ENCODE peak calls at places on chromosomes 13 and 19, in nine cellular contexts. One of them, this sample, is unnamed.

GRCh38 chr19:51375504-51376221 is 3.2 kb upstream of the NKG7 start:
- DNase-seq in astrocyte: no peak
- DNase-seq in kidney tubule cell: no peak
- DNase-seq in GDM1: peak
- DNase-seq in stimulated activated CD4-positive, alpha-beta T cell treated with anti-CD3 and anti-CD28 coated beads, Interleukin-2, amount 100 ng/mL, for 48 hours: no peak
- DNase-seq in GM18507: no peak
- DNase-seq in cardiac muscle cell: no peak
- DNase-seq in Peyer's patch: no peak
- DNase-seq in Ammon's horn: no peak
- DNase-seq in this sample: no peak

GRCh38 chr19:4965061-4965460 is 3.9 kb upstream of the KDM4B start:
- DNase-seq in Peyer's patch: no peak
- DNase-seq in cardiac muscle cell: no peak
- DNase-seq in Ammon's horn: no peak
- DNase-seq in kidney tubule cell: no peak
- DNase-seq in GM18507: no peak
- DNase-seq in stimulated activated CD4-positive, alpha-beta T cell treated with anti-CD3 and anti-CD28 coated beads, Interleukin-2, amount 100 ng/mL, for 48 hours: no peak
- DNase-seq in GDM1: no peak
- DNase-seq in astrocyte: no peak
- DNase-seq in this sample: no peak

GRCh38 chr13:94480672-94481145 is 1.2 kb upstream of the DCT start:
- DNase-seq in Peyer's patch: no peak
- DNase-seq in kidney tubule cell: peak
- DNase-seq in GM18507: no peak
- DNase-seq in Ammon's horn: peak
- DNase-seq in stimulated activated CD4-positive, alpha-beta T cell treated with anti-CD3 and anti-CD28 coated beads, Interleukin-2, amount 100 ng/mL, for 48 hours: no peak
- DNase-seq in GDM1: no peak
- DNase-seq in cardiac muscle cell: no peak
- DNase-seq in astrocyte: peak
- DNase-seq in this sample: no peak

GRCh38 chr13:51065372-51066090 is 45.5 kb downstream of the C13orf42 start:
- DNase-seq in Peyer's patch: no peak
- DNase-seq in GDM1: no peak
- DNase-seq in GM18507: no peak
- DNase-seq in kidney tubule cell: no peak
- DNase-seq in astrocyte: no peak
- DNase-seq in Ammon's horn: no peak
- DNase-seq in stimulated activated CD4-positive, alpha-beta T cell treated with anti-CD3 and anti-CD28 coated beads, Interleukin-2, amount 100 ng/mL, for 48 hours: no peak
- DNase-seq in cardiac muscle cell: no peak
- DNase-seq in this sample: no peak

GRCh38 chr19:1007852-1008251 is 7.6 kb downstream of the GRIN3B start:
- DNase-seq in Ammon's horn: no peak
- DNase-seq in astrocyte: no peak
- DNase-seq in GM18507: no peak
- DNase-seq in stimulated activated CD4-positive, alpha-beta T cell treated with anti-CD3 and anti-CD28 coated beads, Interleukin-2, amount 100 ng/mL, for 48 hours: no peak
- DNase-seq in cardiac muscle cell: no peak
- DNase-seq in GDM1: no peak
- DNase-seq in kidney tubule cell: no peak
- DNase-seq in Peyer's patch: no peak
- DNase-seq in this sample: no peak

GRCh38 chr19:46080561-46080960 is 39.8 kb upstream of the IGFL4 start:
- DNase-seq in GM18507: no peak
- DNase-seq in astrocyte: peak
- DNase-seq in GDM1: no peak
- DNase-seq in Peyer's patch: no peak
- DNase-seq in Ammon's horn: no peak
- DNase-seq in cardiac muscle cell: no peak
- DNase-seq in kidney tubule cell: peak
- DNase-seq in stimulated activated CD4-positive, alpha-beta T cell treated with anti-CD3 and anti-CD28 coated beads, Interleukin-2, amount 100 ng/mL, for 48 hours: no peak
- DNase-seq in this sample: no peak

GRCh38 chr13:99768986-99769385 is 202.6 kb downstream of the ZIC5 start:
- DNase-seq in kidney tubule cell: no peak
- DNase-seq in astrocyte: no peak
- DNase-seq in GM18507: no peak
- DNase-seq in GDM1: no peak
- DNase-seq in Peyer's patch: no peak
- DNase-seq in cardiac muscle cell: no peak
- DNase-seq in stimulated activated CD4-positive, alpha-beta T cell treated with anti-CD3 and anti-CD28 coated beads, Interleukin-2, amount 100 ng/mL, for 48 hours: no peak
- DNase-seq in Ammon's horn: no peak
- DNase-seq in this sample: no peak

GRCh38 chr13:107743523-107743922 is 471.8 kb downstream of the LIG4 start:
- DNase-seq in stimulated activated CD4-positive, alpha-beta T cell treated with anti-CD3 and anti-CD28 coated beads, Interleukin-2, amount 100 ng/mL, for 48 hours: no peak
- DNase-seq in astrocyte: no peak
- DNase-seq in kidney tubule cell: no peak
- DNase-seq in GDM1: no peak
- DNase-seq in Ammon's horn: no peak
- DNase-seq in GM18507: no peak
- DNase-seq in Peyer's patch: no peak
- DNase-seq in cardiac muscle cell: no peak
- DNase-seq in this sample: no peak

GRCh38 chr13:24541127-24541475 is 28.5 kb upstream of the PARP4 start:
- DNase-seq in cardiac muscle cell: no peak
- DNase-seq in GM18507: no peak
- DNase-seq in kidney tubule cell: no peak
- DNase-seq in Peyer's patch: no peak
- DNase-seq in stimulated activated CD4-positive, alpha-beta T cell treated with anti-CD3 and anti-CD28 coated beads, Interleukin-2, amount 100 ng/mL, for 48 hours: no peak
- DNase-seq in astrocyte: no peak
- DNase-seq in GDM1: no peak
- DNase-seq in Ammon's horn: no peak
- DNase-seq in this sample: no peak

GRCh38 chr19:3365447-3366103 is 808 bp upstream of the NFIC start:
- DNase-seq in stimulated activated CD4-positive, alpha-beta T cell treated with anti-CD3 and anti-CD28 coated beads, Interleukin-2, amount 100 ng/mL, for 48 hours: no peak
- DNase-seq in Peyer's patch: no peak
- DNase-seq in cardiac muscle cell: no peak
- DNase-seq in GM18507: no peak
- DNase-seq in astrocyte: peak
- DNase-seq in kidney tubule cell: peak
- DNase-seq in GDM1: no peak
- DNase-seq in Ammon's horn: peak
- DNase-seq in this sample: no peak

GRCh38 chr13:107438251-107438650 is 777.1 kb downstream of the LIG4 start:
- DNase-seq in cardiac muscle cell: no peak
- DNase-seq in Ammon's horn: no peak
- DNase-seq in astrocyte: no peak
- DNase-seq in GDM1: no peak
- DNase-seq in stimulated activated CD4-positive, alpha-beta T cell treated with anti-CD3 and anti-CD28 coated beads, Interleukin-2, amount 100 ng/mL, for 48 hours: no peak
- DNase-seq in GM18507: no peak
- DNase-seq in kidney tubule cell: no peak
- DNase-seq in Peyer's patch: no peak
- DNase-seq in this sample: no peak

GRCh38 chr13:65314008-65314407 is 1916.1 kb downstream of the PCDH9 start:
- DNase-seq in kidney tubule cell: no peak
- DNase-seq in cardiac muscle cell: no peak
- DNase-seq in GM18507: no peak
- DNase-seq in astrocyte: no peak
- DNase-seq in Peyer's patch: no peak
- DNase-seq in stimulated activated CD4-positive, alpha-beta T cell treated with anti-CD3 and anti-CD28 coated beads, Interleukin-2, amount 100 ng/mL, for 48 hours: no peak
- DNase-seq in Ammon's horn: no peak
- DNase-seq in GDM1: no peak
- DNase-seq in this sample: no peak

GRCh38 chr19:3338541-3339181 is 27.7 kb upstream of the NFIC start:
- DNase-seq in stimulated activated CD4-positive, alpha-beta T cell treated with anti-CD3 and anti-CD28 coated beads, Interleukin-2, amount 100 ng/mL, for 48 hours: peak
- DNase-seq in astrocyte: no peak
- DNase-seq in GDM1: no peak
- DNase-seq in GM18507: no peak
- DNase-seq in Ammon's horn: no peak
- DNase-seq in Peyer's patch: peak
- DNase-seq in kidney tubule cell: no peak
- DNase-seq in cardiac muscle cell: no peak
- DNase-seq in this sample: no peak

GRCh38 chr19:3129112-3129511 is 6.7 kb upstream of the GNA15 start:
- DNase-seq in kidney tubule cell: peak
- DNase-seq in astrocyte: peak
- DNase-seq in cardiac muscle cell: no peak
- DNase-seq in Ammon's horn: no peak
- DNase-seq in GM18507: no peak
- DNase-seq in stimulated activated CD4-positive, alpha-beta T cell treated with anti-CD3 and anti-CD28 coated beads, Interleukin-2, amount 100 ng/mL, for 48 hours: no peak
- DNase-seq in GDM1: peak
- DNase-seq in Peyer's patch: no peak
- DNase-seq in this sample: no peak

GRCh38 chr19:10516671-10517286 is 468 bp downstream of the S1PR5 start:
- DNase-seq in Ammon's horn: peak
- DNase-seq in kidney tubule cell: no peak
- DNase-seq in GM18507: no peak
- DNase-seq in Peyer's patch: no peak
- DNase-seq in GDM1: no peak
- DNase-seq in astrocyte: no peak
- DNase-seq in stimulated activated CD4-positive, alpha-beta T cell treated with anti-CD3 and anti-CD28 coated beads, Interleukin-2, amount 100 ng/mL, for 48 hours: no peak
- DNase-seq in cardiac muscle cell: no peak
- DNase-seq in this sample: no peak

GRCh38 chr13:112078879-112079526 is 12.1 kb downstream of the SOX1 start:
- DNase-seq in astrocyte: no peak
- DNase-seq in kidney tubule cell: no peak
- DNase-seq in Ammon's horn: no peak
- DNase-seq in cardiac muscle cell: no peak
- DNase-seq in Peyer's patch: no peak
- DNase-seq in GM18507: no peak
- DNase-seq in stimulated activated CD4-positive, alpha-beta T cell treated with anti-CD3 and anti-CD28 coated beads, Interleukin-2, amount 100 ng/mL, for 48 hours: no peak
- DNase-seq in GDM1: no peak
- DNase-seq in this sample: no peak

GRCh38 chr13:41835871-41836270 is 125.0 kb downstream of the VWA8 start:
- DNase-seq in cardiac muscle cell: no peak
- DNase-seq in stimulated activated CD4-positive, alpha-beta T cell treated with anti-CD3 and anti-CD28 coated beads, Interleukin-2, amount 100 ng/mL, for 48 hours: no peak
- DNase-seq in kidney tubule cell: no peak
- DNase-seq in GDM1: no peak
- DNase-seq in GM18507: no peak
- DNase-seq in astrocyte: peak
- DNase-seq in Ammon's horn: no peak
- DNase-seq in Peyer's patch: no peak
- DNase-seq in this sample: no peak

GRCh38 chr13:82370306-82370705 is 1512.0 kb downstream of the SLITRK1 start:
- DNase-seq in stimulated activated CD4-positive, alpha-beta T cell treated with anti-CD3 and anti-CD28 coated beads, Interleukin-2, amount 100 ng/mL, for 48 hours: no peak
- DNase-seq in kidney tubule cell: peak
- DNase-seq in GDM1: no peak
- DNase-seq in GM18507: no peak
- DNase-seq in Ammon's horn: no peak
- DNase-seq in astrocyte: peak
- DNase-seq in Peyer's patch: no peak
- DNase-seq in cardiac muscle cell: no peak
- DNase-seq in this sample: no peak

GRCh38 chr19:16441661-16442071 is 30.1 kb downstream of the EPS15L1 start:
- DNase-seq in cardiac muscle cell: peak
- DNase-seq in GM18507: no peak
- DNase-seq in astrocyte: no peak
- DNase-seq in Ammon's horn: no peak
- DNase-seq in stimulated activated CD4-positive, alpha-beta T cell treated with anti-CD3 and anti-CD28 coated beads, Interleukin-2, amount 100 ng/mL, for 48 hours: peak
- DNase-seq in Peyer's patch: no peak
- DNase-seq in GDM1: no peak
- DNase-seq in kidney tubule cell: no peak
- DNase-seq in this sample: peak

GRCh38 chr19:48991823-48992570 is 1.1 kb downstream of the GYS1 start:
- DNase-seq in Peyer's patch: no peak
- DNase-seq in cardiac muscle cell: peak
- DNase-seq in GDM1: no peak
- DNase-seq in stimulated activated CD4-positive, alpha-beta T cell treated with anti-CD3 and anti-CD28 coated beads, Interleukin-2, amount 100 ng/mL, for 48 hours: no peak
- DNase-seq in GM18507: no peak
- DNase-seq in Ammon's horn: peak
- DNase-seq in kidney tubule cell: peak
- DNase-seq in astrocyte: peak
- DNase-seq in this sample: no peak

GRCh38 chr19:34662919-34663318 is 14.0 kb downstream of the SCGB2B2 start:
- DNase-seq in kidney tubule cell: peak
- DNase-seq in stimulated activated CD4-positive, alpha-beta T cell treated with anti-CD3 and anti-CD28 coated beads, Interleukin-2, amount 100 ng/mL, for 48 hours: peak
- DNase-seq in GM18507: no peak
- DNase-seq in Peyer's patch: peak
- DNase-seq in Ammon's horn: no peak
- DNase-seq in cardiac muscle cell: no peak
- DNase-seq in GDM1: peak
- DNase-seq in astrocyte: no peak
- DNase-seq in this sample: no peak

GRCh38 chr19:31943305-31943704 is 402.1 kb upstream of the ZNF507 start:
- DNase-seq in astrocyte: no peak
- DNase-seq in GM18507: no peak
- DNase-seq in cardiac muscle cell: peak
- DNase-seq in Ammon's horn: no peak
- DNase-seq in stimulated activated CD4-positive, alpha-beta T cell treated with anti-CD3 and anti-CD28 coated beads, Interleukin-2, amount 100 ng/mL, for 48 hours: no peak
- DNase-seq in kidney tubule cell: no peak
- DNase-seq in Peyer's patch: no peak
- DNase-seq in GDM1: no peak
- DNase-seq in this sample: peak

GRCh38 chr19:11102944-11103343 is 13.7 kb downstream of the LDLR start:
- DNase-seq in Ammon's horn: no peak
- DNase-seq in stimulated activated CD4-positive, alpha-beta T cell treated with anti-CD3 and anti-CD28 coated beads, Interleukin-2, amount 100 ng/mL, for 48 hours: no peak
- DNase-seq in GDM1: no peak
- DNase-seq in kidney tubule cell: no peak
- DNase-seq in cardiac muscle cell: no peak
- DNase-seq in Peyer's patch: no peak
- DNase-seq in astrocyte: no peak
- DNase-seq in GM18507: no peak
- DNase-seq in this sample: no peak

GRCh38 chr13:25345555-25345954 is 26.2 kb upstream of the ATP8A2 start:
- DNase-seq in astrocyte: no peak
- DNase-seq in kidney tubule cell: no peak
- DNase-seq in Ammon's horn: no peak
- DNase-seq in stimulated activated CD4-positive, alpha-beta T cell treated with anti-CD3 and anti-CD28 coated beads, Interleukin-2, amount 100 ng/mL, for 48 hours: no peak
- DNase-seq in GM18507: no peak
- DNase-seq in cardiac muscle cell: no peak
- DNase-seq in GDM1: no peak
- DNase-seq in Peyer's patch: no peak
- DNase-seq in this sample: no peak

GRCh38 chr19:55461974-55462628 is 659 bp upstream of the ISOC2 start:
- DNase-seq in stimulated activated CD4-positive, alpha-beta T cell treated with anti-CD3 and anti-CD28 coated beads, Interleukin-2, amount 100 ng/mL, for 48 hours: no peak
- DNase-seq in kidney tubule cell: peak
- DNase-seq in GM18507: no peak
- DNase-seq in Ammon's horn: peak
- DNase-seq in astrocyte: no peak
- DNase-seq in GDM1: no peak
- DNase-seq in Peyer's patch: no peak
- DNase-seq in cardiac muscle cell: no peak
- DNase-seq in this sample: no peak

GRCh38 chr13:110676057-110676510 is 29.8 kb downstream of the CARS2 start:
- DNase-seq in Peyer's patch: peak
- DNase-seq in cardiac muscle cell: no peak
- DNase-seq in kidney tubule cell: no peak
- DNase-seq in GM18507: peak
- DNase-seq in GDM1: no peak
- DNase-seq in stimulated activated CD4-positive, alpha-beta T cell treated with anti-CD3 and anti-CD28 coated beads, Interleukin-2, amount 100 ng/mL, for 48 hours: no peak
- DNase-seq in astrocyte: no peak
- DNase-seq in Ammon's horn: no peak
- DNase-seq in this sample: no peak

GRCh38 chr19:47436712-47437401 is 17.5 kb upstream of the MEIS3 start:
- DNase-seq in GDM1: peak
- DNase-seq in astrocyte: no peak
- DNase-seq in GM18507: peak
- DNase-seq in stimulated activated CD4-positive, alpha-beta T cell treated with anti-CD3 and anti-CD28 coated beads, Interleukin-2, amount 100 ng/mL, for 48 hours: peak
- DNase-seq in Ammon's horn: peak
- DNase-seq in Peyer's patch: peak
- DNase-seq in kidney tubule cell: peak
- DNase-seq in cardiac muscle cell: peak
- DNase-seq in this sample: peak

GRCh38 chr13:47719164-47719563 is 281.9 kb downstream of the SUCLA2 start:
- DNase-seq in kidney tubule cell: no peak
- DNase-seq in cardiac muscle cell: no peak
- DNase-seq in GM18507: no peak
- DNase-seq in Ammon's horn: no peak
- DNase-seq in Peyer's patch: no peak
- DNase-seq in stimulated activated CD4-positive, alpha-beta T cell treated with anti-CD3 and anti-CD28 coated beads, Interleukin-2, amount 100 ng/mL, for 48 hours: no peak
- DNase-seq in GDM1: no peak
- DNase-seq in astrocyte: no peak
- DNase-seq in this sample: no peak

GRCh38 chr13:50887153-50887552 is 22.4 kb upstream of the RNASEH2B start:
- DNase-seq in kidney tubule cell: no peak
- DNase-seq in stimulated activated CD4-positive, alpha-beta T cell treated with anti-CD3 and anti-CD28 coated beads, Interleukin-2, amount 100 ng/mL, for 48 hours: no peak
- DNase-seq in GM18507: no peak
- DNase-seq in astrocyte: no peak
- DNase-seq in GDM1: no peak
- DNase-seq in cardiac muscle cell: no peak
- DNase-seq in Ammon's horn: no peak
- DNase-seq in Peyer's patch: no peak
- DNase-seq in this sample: no peak

GRCh38 chr19:51084505-51084904 is 1.8 kb upstream of the KLK14 start:
- DNase-seq in Ammon's horn: no peak
- DNase-seq in cardiac muscle cell: no peak
- DNase-seq in GM18507: no peak
- DNase-seq in GDM1: no peak
- DNase-seq in stimulated activated CD4-positive, alpha-beta T cell treated with anti-CD3 and anti-CD28 coated beads, Interleukin-2, amount 100 ng/mL, for 48 hours: no peak
- DNase-seq in Peyer's patch: no peak
- DNase-seq in astrocyte: no peak
- DNase-seq in kidney tubule cell: no peak
- DNase-seq in this sample: no peak

GRCh38 chr19:19034204-19034624 is 811 bp downstream of the ARMC6 start:
- DNase-seq in cardiac muscle cell: peak
- DNase-seq in stimulated activated CD4-positive, alpha-beta T cell treated with anti-CD3 and anti-CD28 coated beads, Interleukin-2, amount 100 ng/mL, for 48 hours: peak
- DNase-seq in Peyer's patch: peak
- DNase-seq in astrocyte: peak
- DNase-seq in GM18507: peak
- DNase-seq in kidney tubule cell: peak
- DNase-seq in GDM1: peak
- DNase-seq in Ammon's horn: no peak
- DNase-seq in this sample: peak

This sample was measured in neural crest cell.